ENCODE peak calls at places on chromosome 16, in five cellular contexts. Z, J, Y, Q and D are unnamed samples.

GRCh38 chr16:48542966-48543365 is 67.0 kb downstream of the N4BP1 start:
- DNase-seq in Q (no peak), Y (no peak), Z (no peak), J (no peak), D (no peak)

GRCh38 chr16:12679660-12680272 is 123.9 kb downstream of the CPPED1 start:
- DNase-seq in Q (no peak), Y (peak; percentile 89), J (no peak), Z (peak; percentile 65), D (no peak)

GRCh38 chr16:79991918-79992317 is 391.4 kb upstream of the MAF start:
- DNase-seq in J (no peak), Z (no peak), Q (no peak), Y (peak; percentile 34), D (peak; percentile 25)

GRCh38 chr16:49858200-49859129 is 2.6 kb upstream of the ZNF423 start:
- DNase-seq in Y (peak; percentile 53), Q (peak; percentile 16), Z (peak; percentile 27), J (no peak), D (no peak)

GRCh38 chr16:16042076-16042475 is 92.7 kb downstream of the ABCC1 start:
- DNase-seq in Z (peak; percentile 89), Q (peak; percentile 81), J (no peak), Y (no peak), D (no peak)

GRCh38 chr16:56534847-56535383 is 15.1 kb upstream of the BBS2 start:
- DNase-seq in Y (no peak), J (no peak), Q (no peak), Z (no peak), D (peak; percentile 29)

GRCh38 chr16:81646561-81646960 is 132.5 kb upstream of the PLCG2 start:
- DNase-seq in Q (no peak), Z (peak; percentile 44), Y (no peak), J (no peak), D (no peak)

GRCh38 chr16:2040031-2040430 is 7.6 kb downstream of the NTHL1 start:
- DNase-seq in J (no peak), Q (no peak), Y (no peak), Z (no peak), D (no peak)

GRCh38 chr16:88415381-88416323 is 32.9 kb downstream of the ZNF469 start:
- DNase-seq in Y (no peak), J (no peak), Q (no peak), Z (no peak), D (peak; percentile 21)

GRCh38 chr16:85878875-85879274 is 20.1 kb upstream of the IRF8 start:
- DNase-seq in Q (peak; percentile 17), Y (peak; percentile 60), Z (peak; percentile 76), J (no peak), D (no peak)

GRCh38 chr16:2468725-2469398 is 2.2 kb upstream of the NTN3 start:
- DNase-seq in Q (no peak), Z (no peak), J (no peak), Y (no peak), D (no peak)